ENCODE peak calls at places on chromosomes 3 and 15, in four cellular contexts. A, K, N and Q are unnamed samples.

GRCh38 chr15:41827290-41827879 is 507 bp upstream of the JMJD7 start:
- DNase-seq in A (peak), K (no peak), N (no peak), Q (no peak)

GRCh38 chr3:138367912-138368311 is 19.5 kb downstream of the MRAS start:
- DNase-seq in A (no peak), K (no peak), N (no peak), Q (no peak)

GRCh38 chr3:134054881-134055280 is 25.2 kb upstream of the SLCO2A1 start:
- DNase-seq in A (no peak), K (no peak), N (no peak), Q (no peak)

GRCh38 chr15:31298707-31299172 is 27.9 kb upstream of the KLF13 start:
- DNase-seq in A (no peak), K (peak), N (no peak), Q (no peak)

GRCh38 chr3:133440652-133441051 is 40.8 kb downstream of the BFSP2 start:
- DNase-seq in A (no peak), K (no peak), N (no peak), Q (no peak)

GRCh38 chr15:39235084-39235795 is 345.6 kb upstream of the THBS1 start:
- DNase-seq in A (no peak), K (no peak), N (no peak), Q (no peak)

GRCh38 chr3:138938056-138938876 is 8.7 kb downstream of the FOXL2 start:
- DNase-seq in A (no peak), K (no peak), N (no peak), Q (no peak)

GRCh38 chr3:46491089-46492070 is 6.4 kb upstream of the RTP3 start:
- DNase-seq in A (no peak), K (no peak), N (peak), Q (no peak)

GRCh38 chr3:15305366-15305844 is 27.0 kb downstream of the SH3BP5 start:
- DNase-seq in A (no peak), K (no peak), N (no peak), Q (no peak)

GRCh38 chr3:94004301-94004910 is 24.0 kb downstream of the STX19 start:
- DNase-seq in A (no peak), K (no peak), N (no peak), Q (peak)

GRCh38 chr15:63277893-63278505 is 594 bp downstream of the APH1B start:
- DNase-seq in A (no peak), K (no peak), N (no peak), Q (no peak)

GRCh38 chr3:189638276-189639031 is 7.3 kb downstream of the TP63 start:
- DNase-seq in A (no peak), K (no peak), N (no peak), Q (no peak)

GRCh38 chr3:20047341-20047779 is 7.1 kb downstream of the KAT2B start:
- DNase-seq in A (no peak), K (no peak), N (no peak), Q (no peak)

GRCh38 chr3:122390665-122391064 is 6.7 kb downstream of the FAM162A start:
- DNase-seq in A (no peak), K (no peak), N (no peak), Q (no peak)

GRCh38 chr3:122903171-122903570 is 108.3 kb downstream of the SLC49A4 start:
- DNase-seq in A (no peak), K (no peak), N (no peak), Q (no peak)

GRCh38 chr3:47571391-47572165 is 7.1 kb downstream of the CSPG5 start:
- DNase-seq in A (no peak), K (peak), N (no peak), Q (peak)

GRCh38 chr3:147412491-147412916 is 3.3 kb downstream of the ZIC1 start:
- DNase-seq in A (no peak), K (no peak), N (no peak), Q (no peak)

GRCh38 chr3:169505577-169506155 is 157.8 kb downstream of the MECOM start:
- DNase-seq in A (no peak), K (no peak), N (no peak), Q (no peak)

GRCh38 chr3:140091143-140091542 is 156.2 kb downstream of the CLSTN2 start:
- DNase-seq in A (no peak), K (no peak), N (no peak), Q (no peak)

GRCh38 chr3:150528359-150528797 is 17.9 kb downstream of the SERP1 start:
- DNase-seq in A (no peak), K (no peak), N (no peak), Q (no peak)

GRCh38 chr3:102083971-102084370 is 234.7 kb downstream of the NFKBIZ start:
- DNase-seq in A (no peak), K (no peak), N (no peak), Q (no peak)

GRCh38 chr3:37400945-37401344 is 226.6 kb upstream of the LRRFIP2 start:
- DNase-seq in A (no peak), K (no peak), N (no peak), Q (no peak)

GRCh38 chr15:45555914-45556608 is 31.1 kb upstream of the BLOC1S6 start:
- DNase-seq in A (no peak), K (no peak), N (no peak), Q (no peak)

GRCh38 chr3:88852606-88853005 is 254.8 kb upstream of the EPHA3 start:
- DNase-seq in A (no peak), K (no peak), N (no peak), Q (no peak)

GRCh38 chr15:39586387-39587171 is 5.7 kb downstream of the THBS1 start:
- DNase-seq in A (no peak), K (no peak), N (no peak), Q (no peak)

GRCh38 chr15:72838311-72838731 is 54.8 kb upstream of the ADPGK start:
- DNase-seq in A (no peak), K (no peak), N (peak), Q (no peak)

GRCh38 chr3:134326760-134327593 is 47.3 kb downstream of the AMOTL2 start:
- DNase-seq in A (no peak), K (no peak), N (peak), Q (no peak)

GRCh38 chr3:107981471-107982111 is 109.2 kb downstream of the CD47 start:
- DNase-seq in A (no peak), K (no peak), N (no peak), Q (no peak)

GRCh38 chr15:57504599-57504940 is 87.1 kb upstream of the MYZAP start:
- DNase-seq in A (no peak), K (no peak), N (no peak), Q (no peak)

GRCh38 chr15:57505949-57506391 is 85.7 kb upstream of the MYZAP start:
- DNase-seq in A (no peak), K (no peak), N (no peak), Q (no peak)

GRCh38 chr15:57503911-57504598 is 87.6 kb upstream of the MYZAP start:
- DNase-seq in A (no peak), K (no peak), N (no peak), Q (no peak)

GRCh38 chr15:57506422-57506821 is 85.3 kb upstream of the MYZAP start:
- DNase-seq in A (no peak), K (no peak), N (no peak), Q (no peak)

GRCh38 chr15:57505056-57505713 is 86.5 kb upstream of the MYZAP start:
- DNase-seq in A (no peak), K (no peak), N (no peak), Q (no peak)
- H3K27ac ChIP-seq in A (no peak), K (peak), N (no peak), Q (peak)

GRCh38 chr15:96267463-96267862 is 63.0 kb upstream of the NR2F2 start:
- DNase-seq in A (no peak), K (no peak), N (no peak), Q (no peak)

GRCh38 chr15:96264351-96264798 is 66.1 kb upstream of the NR2F2 start:
- DNase-seq in A (no peak), K (no peak), N (peak), Q (no peak)

GRCh38 chr15:96262097-96262496 is 68.4 kb upstream of the NR2F2 start:
- DNase-seq in A (no peak), K (no peak), N (no peak), Q (no peak)

GRCh38 chr15:96262497-96263268 is 67.8 kb upstream of the NR2F2 start:
- DNase-seq in A (no peak), K (no peak), N (no peak), Q (no peak)

DNA sequence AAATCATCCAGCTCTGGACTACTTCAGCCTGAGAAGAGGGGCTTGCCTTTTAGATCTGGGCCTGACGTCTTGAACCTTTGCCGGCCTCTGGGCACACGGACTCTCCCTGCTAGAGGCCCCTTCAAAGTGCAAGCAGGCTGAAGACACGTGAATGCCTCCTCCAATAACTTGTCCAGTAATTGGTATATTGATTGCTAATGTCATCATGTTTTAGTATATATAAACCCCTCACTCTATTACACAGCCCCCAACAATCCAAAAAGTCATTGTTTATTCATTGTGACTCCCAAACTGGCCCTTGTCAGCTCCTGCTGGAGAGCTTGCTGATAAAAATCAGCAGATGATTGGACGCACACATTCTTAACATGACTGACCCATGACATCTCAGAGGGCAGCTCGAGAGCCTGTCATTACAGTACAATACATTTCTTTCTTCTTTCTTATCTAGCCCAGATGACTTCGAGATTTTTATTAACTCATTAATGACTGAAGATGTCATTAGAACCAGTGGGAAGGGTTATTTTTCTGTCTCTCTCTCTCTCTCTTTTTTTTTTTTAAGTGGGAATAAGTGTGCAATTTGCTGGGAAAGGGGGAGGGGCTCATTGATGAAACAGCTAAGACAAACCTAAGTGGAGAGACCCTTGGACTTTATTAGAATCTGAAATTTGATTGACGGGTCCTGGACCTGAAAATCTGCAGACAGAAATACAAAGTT is 65.5 kb upstream of the NR2F2 start:
- DNase-seq in A (no peak), K (no peak), N (no peak), Q (no peak)
- H3K27ac ChIP-seq in A (no peak), K (no peak), N (no peak), Q (no peak)

GRCh38 chr3:157865449-157865862 is 240.8 kb downstream of the SHOX2 start:
- DNase-seq in A (no peak), K (no peak), N (no peak), Q (no peak)

GRCh38 chr3:157871838-157872497 is 234.3 kb downstream of the SHOX2 start:
- DNase-seq in A (no peak), K (no peak), N (no peak), Q (no peak)

GRCh38 chr3:157871248-157871647 is 235.0 kb downstream of the SHOX2 start:
- DNase-seq in A (no peak), K (no peak), N (no peak), Q (no peak)

GRCh38 chr3:157868881-157869280 is 237.3 kb downstream of the SHOX2 start:
- DNase-seq in A (no peak), K (no peak), N (no peak), Q (no peak)

GRCh38 chr3:157868168-157868567 is 238.1 kb downstream of the SHOX2 start:
- DNase-seq in A (no peak), K (no peak), N (no peak), Q (no peak)
- H3K27ac ChIP-seq in A (no peak), K (no peak), N (peak), Q (no peak)

DNA sequence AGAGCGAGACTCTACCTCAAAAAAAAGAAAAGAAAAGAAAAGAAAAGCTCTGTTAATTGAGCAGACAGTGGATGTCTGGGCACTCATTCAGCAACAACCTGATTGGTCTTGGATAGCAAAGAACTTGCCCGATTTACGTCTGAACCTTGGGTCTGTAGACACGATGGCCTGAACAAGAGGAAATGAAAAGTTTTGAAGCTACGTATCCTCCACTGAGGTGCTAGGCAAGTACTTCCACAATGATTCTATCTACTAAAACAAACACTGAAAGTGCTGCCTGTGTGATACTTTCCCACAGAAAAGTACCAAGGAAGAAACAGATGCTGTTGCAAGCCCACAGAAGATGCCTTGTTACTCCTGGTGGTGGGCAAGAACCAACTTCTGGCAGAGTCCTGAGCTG is 21.8 kb upstream of the MUSTN1 start:
- DNase-seq in A (no peak), K (no peak), N (no peak), Q (no peak)
- H3K27ac ChIP-seq in A (no peak), K (no peak), N (no peak), Q (no peak)

DNA sequence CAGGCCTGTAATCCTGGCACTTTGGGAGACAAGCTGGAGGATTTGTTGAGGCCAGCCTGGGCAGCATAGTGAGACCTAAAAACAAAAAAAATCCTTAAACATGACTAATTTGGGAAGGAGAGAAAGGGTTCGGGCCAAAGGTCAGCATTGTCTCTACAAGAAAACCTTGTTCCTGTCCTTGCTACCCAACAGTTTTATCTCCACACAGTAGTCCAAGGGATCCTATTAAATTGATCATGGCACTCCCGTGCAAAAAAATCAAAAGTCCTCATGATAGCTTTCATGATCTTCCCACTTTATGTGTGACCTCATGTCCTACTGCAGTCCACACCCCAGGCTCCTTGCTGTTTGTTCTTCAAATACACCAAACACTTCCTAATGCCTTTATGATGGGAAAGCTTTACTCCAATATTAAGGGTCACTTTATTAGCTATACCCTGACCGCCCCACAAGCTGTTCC is 4.2 kb downstream of the RPL15 start:
- DNase-seq in A (no peak), K (no peak), N (no peak), Q (no peak)
- H3K27ac ChIP-seq in A (no peak), K (no peak), N (no peak), Q (no peak)

GRCh38 chr3:56923546-56924224 is 121.9 kb upstream of the ARHGEF3 start:
- DNase-seq in A (peak), K (no peak), N (no peak), Q (no peak)
- H3K27ac ChIP-seq in A (peak), K (no peak), N (peak), Q (no peak)

DNA sequence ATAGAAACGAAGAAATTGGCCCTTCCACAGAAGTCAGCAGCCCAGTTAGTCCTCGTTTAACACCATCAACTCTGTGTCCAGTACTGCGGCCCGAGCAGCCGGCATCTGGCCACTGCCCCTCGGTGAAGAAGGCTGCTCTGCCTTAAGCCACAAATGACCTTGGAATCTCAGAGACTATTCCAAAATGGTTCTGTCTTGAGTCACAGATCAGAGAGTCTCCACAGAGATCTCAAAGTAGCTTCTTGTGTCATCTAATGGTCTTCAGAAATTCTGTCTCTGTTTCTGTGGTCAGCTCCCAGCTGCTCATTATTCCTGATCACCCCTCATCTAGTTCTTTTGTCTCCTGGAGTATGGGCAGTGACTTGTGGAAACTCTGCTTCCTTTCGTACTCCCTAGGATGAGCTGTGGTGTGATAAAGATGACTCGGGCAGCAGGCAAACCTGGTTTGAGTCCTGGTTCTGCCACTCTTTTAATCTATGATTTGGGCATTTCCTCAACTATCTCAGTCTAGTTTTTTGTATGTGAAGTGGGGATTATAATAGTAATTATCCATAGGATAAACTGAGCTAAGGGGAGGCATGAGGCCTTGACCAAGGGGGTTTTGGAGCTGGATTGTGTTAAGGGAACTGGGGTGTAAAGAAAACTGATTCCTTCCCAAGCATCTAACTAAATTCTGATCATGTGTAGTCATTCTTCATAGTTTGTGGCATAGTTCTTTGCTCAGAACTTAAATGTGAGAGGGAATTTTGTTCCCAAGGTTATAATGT is 22.6 kb downstream of the CRTC3 start:
- DNase-seq in A (no peak), K (no peak), N (no peak), Q (no peak)
- H3K27ac ChIP-seq in A (no peak), K (peak), N (peak), Q (peak)